ENCODE peak calls at places on chromosomes 16 and 17, in four cellular contexts. A is adrenal gland, G is HFF-Myc, Y is AG04449. U is an unnamed sample.
A peak's percentile ranks its signal among the peaks of the same experiment; 100 is the strongest.

GRCh38 chr17:2122641-2123302 is 67.9 kb downstream of the HIC1 start:
- DNase-seq in A (peak; percentile 67), G (no peak), Y (no peak), U (peak; percentile 81)

GRCh38 chr16:71966932-71967331 is 33.3 kb downstream of the PKD1L3 start:
- DNase-seq in A (no peak), G (no peak), Y (no peak), U (no peak)

GRCh38 chr17:30267625-30268024 is 24.1 kb downstream of the BLMH start:
- DNase-seq in A (no peak), G (no peak), Y (no peak), U (peak; percentile 51)

GRCh38 chr16:47664653-47665325 is 203.7 kb downstream of the PHKB start:
- DNase-seq in A (no peak), G (no peak), Y (no peak), U (no peak)

GRCh38 chr17:69762359-69762758 is 312.7 kb upstream of the KCNJ16 start:
- DNase-seq in A (no peak), G (no peak), Y (no peak), U (no peak)

GRCh38 chr16:678858-679807 is 1.1 kb upstream of the STUB1 start:
- DNase-seq in A (peak; percentile 88), G (no peak), Y (no peak), U (peak; percentile 36)

GRCh38 chr16:30535777-30536190 is 1.1 kb upstream of the ZNF747 start:
- DNase-seq in A (peak; percentile 76), G (no peak), Y (no peak), U (peak; percentile 82)

GRCh38 chr17:81026266-81027036 is 8.5 kb upstream of the BAIAP2 start:
- DNase-seq in A (no peak), G (no peak), Y (no peak), U (no peak)

GRCh38 chr16:369866-370436 is 387 bp downstream of the MRPL28 start:
- DNase-seq in A (no peak), G (no peak), Y (no peak), U (peak; percentile 19)

GRCh38 chr17:61054430-61054829 is 345.2 kb upstream of the TBX2 start:
- DNase-seq in A (no peak), G (no peak), Y (no peak), U (no peak)

GRCh38 chr17:66522591-66523272 is 220.3 kb downstream of the PRKCA start:
- DNase-seq in A (no peak), G (no peak), Y (no peak), U (no peak)

GRCh38 chr17:3925684-3926537 is 9.6 kb upstream of the P2RX1 start:
- DNase-seq in A (no peak), G (no peak), Y (no peak), U (no peak)

GRCh38 chr16:89442588-89442987 is 47.8 kb downstream of the ANKRD11 start:
- DNase-seq in A (no peak), G (no peak), Y (no peak), U (no peak)

GRCh38 chr16:25184771-25185170 is 32.0 kb upstream of the AQP8 start:
- DNase-seq in A (no peak), G (no peak), Y (no peak), U (no peak)

GRCh38 chr16:31354394-31355291 is at the start of gene ITGAX:
- DNase-seq in A (peak; percentile 60), G (peak; percentile 11), Y (no peak), U (peak; percentile 30)

GRCh38 chr17:42026821-42027539 is 7.1 kb downstream of the NKIRAS2 start:
- DNase-seq in A (no peak), G (no peak), Y (no peak), U (no peak)

GRCh38 chr17:47665655-47666054 is 15.9 kb downstream of the KPNB1 start:
- DNase-seq in A (no peak), G (no peak), Y (no peak), U (peak; percentile 71)

GRCh38 chr16:72787130-72787518 is 260.8 kb downstream of the ZFHX3 start:
- DNase-seq in A (no peak), G (no peak), Y (no peak), U (no peak)

GRCh38 chr16:72312862-72313261 is 140.9 kb upstream of the PMFBP1 start:
- DNase-seq in A (no peak), G (peak; percentile 77), Y (no peak), U (no peak)

GRCh38 chr17:49880291-49881053 is 32.6 kb upstream of the TAC4 start:
- DNase-seq in A (peak; percentile 65), G (no peak), Y (no peak), U (peak; percentile 71)

GRCh38 chr16:89045181-89045815 is 48.4 kb upstream of the ACSF3 start:
- DNase-seq in A (no peak), G (no peak), Y (no peak), U (no peak)

GRCh38 chr16:87965973-87966667 is 14.9 kb downstream of the BANP start:
- DNase-seq in A (no peak), G (no peak), Y (no peak), U (peak; percentile 43)

DNA sequence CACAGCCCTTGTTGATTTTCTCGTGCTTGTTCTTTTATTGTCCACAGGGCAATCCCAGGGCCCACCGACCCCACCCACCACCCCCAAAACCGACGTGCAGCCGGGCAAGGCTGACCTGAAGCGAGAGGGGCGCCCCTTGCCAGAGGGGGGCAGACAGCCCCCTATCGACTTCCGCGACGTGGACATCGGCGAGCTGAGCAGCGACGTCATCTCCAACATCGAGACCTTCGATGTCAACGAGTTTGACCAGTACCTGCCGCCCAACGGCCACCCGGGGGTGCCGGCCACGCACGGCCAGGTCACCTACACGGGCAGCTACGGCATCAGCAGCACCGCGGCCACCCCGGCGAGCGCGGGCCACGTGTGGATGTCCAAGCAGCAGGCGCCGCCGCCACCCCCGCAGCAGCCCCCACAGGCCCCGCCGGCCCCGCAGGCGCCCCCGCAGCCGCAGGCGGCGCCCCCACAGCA is 2.7 kb downstream of the SOX9 start:
- DNase-seq in A (no peak), G (no peak), Y (no peak), U (no peak)
- TF ChIP-seq CTCF in A (no peak), G (no peak), Y (no peak), U (no peak)

GRCh38 chr17:68711858-68712257 is 110.7 kb upstream of the FAM20A start:
- DNase-seq in A (no peak), G (peak; percentile 86), Y (no peak), U (peak; percentile 33)
- H3K4me3 ChIP-seq in A (no peak overlapping the region), G (no peak overlapping the region), Y (no peak overlapping the region), U (no peak overlapping the region)

GRCh38 chr16:80846275-80847013 is 42.0 kb upstream of the CDYL2 start:
- DNase-seq in A (no peak), G (no peak), Y (no peak), U (no peak)

GRCh38 chr16:80852261-80852872 is 48.0 kb upstream of the CDYL2 start:
- DNase-seq in A (no peak), G (no peak), Y (no peak), U (peak; percentile 24)
- TF ChIP-seq CTCF in A (peak; percentile 39), G (peak; percentile 68), Y (peak; percentile 44), U (peak; percentile 59)

DNA sequence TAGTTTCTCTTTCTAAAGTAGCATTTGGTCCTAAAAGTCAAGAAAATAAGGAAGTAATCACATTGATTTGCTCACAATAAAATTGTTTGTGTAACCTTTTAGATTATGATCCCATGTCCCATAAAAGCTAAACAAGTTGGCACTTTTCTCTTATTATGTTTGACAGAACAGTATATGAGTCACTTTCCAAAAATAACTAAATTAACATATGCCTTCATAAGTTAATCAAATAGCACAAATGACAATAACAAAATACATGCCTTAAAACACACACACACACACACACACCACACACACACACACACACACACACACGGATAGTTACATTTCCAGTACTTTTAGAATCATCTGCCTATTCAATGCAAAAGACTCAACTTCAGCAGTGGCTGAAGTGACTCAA is 2.8 kb downstream of the MED13 start:
- DNase-seq in A (no peak), G (no peak), Y (no peak), U (peak; percentile 40)
- H3K4me3 ChIP-seq in A (no peak overlapping the region), G (peak overlapping the region; percentile 96), Y (peak overlapping the region; percentile 20), U (peak overlapping the region; percentile 97)

DNA sequence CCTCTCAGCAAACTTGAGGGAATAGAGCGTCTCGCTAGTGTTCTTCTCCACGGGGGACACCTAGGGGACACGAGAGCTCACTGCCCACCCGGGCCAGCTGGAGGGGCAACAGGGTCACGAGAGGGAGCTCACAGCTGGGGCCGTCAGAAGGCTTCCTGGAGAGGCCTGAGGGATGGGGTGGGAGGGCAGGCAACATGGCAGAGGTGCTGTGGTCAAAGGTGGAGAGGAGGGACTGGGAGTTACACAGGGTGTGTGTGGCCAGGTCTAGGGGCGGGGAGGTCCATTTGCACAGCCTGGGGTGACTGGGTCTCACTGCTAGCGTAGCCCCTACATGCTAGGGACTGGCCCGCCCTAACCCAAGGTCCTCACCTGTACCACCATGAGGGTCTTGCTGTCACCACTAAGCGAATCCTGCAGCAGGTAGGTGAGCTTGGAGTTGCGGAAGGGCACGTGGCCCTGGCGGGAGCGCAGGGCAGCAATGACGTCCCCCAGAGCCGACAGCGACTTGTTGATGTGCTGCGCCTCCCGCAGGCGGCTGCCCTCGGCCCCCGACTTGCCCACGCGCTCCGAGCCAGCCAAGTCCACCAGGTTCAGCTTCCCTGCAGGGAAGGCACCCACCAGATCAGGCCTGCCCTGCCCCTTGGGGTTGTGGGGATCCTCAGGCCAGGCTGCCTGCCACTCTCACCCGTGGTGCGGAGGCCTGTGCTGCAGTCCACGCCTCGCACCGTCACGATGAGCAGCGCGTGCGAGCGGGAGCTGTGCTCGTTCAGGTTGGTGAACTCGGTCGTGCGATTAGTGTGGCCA is 25.0 kb downstream of the KATNB1 start:
- DNase-seq in A (no peak), G (no peak), Y (no peak), U (no peak)
- TF ChIP-seq CTCF in A (no peak), G (no peak), Y (no peak), U (no peak)

GRCh38 chr17:44672479-44673093 is 16.3 kb downstream of the MEIOC start:
- DNase-seq in A (no peak), G (no peak), Y (no peak), U (peak; percentile 53)

GRCh38 chr17:44677136-44677535 is 12.4 kb downstream of the CCDC43 start:
- DNase-seq in A (no peak), G (no peak), Y (no peak), U (peak; percentile 39)

DNA sequence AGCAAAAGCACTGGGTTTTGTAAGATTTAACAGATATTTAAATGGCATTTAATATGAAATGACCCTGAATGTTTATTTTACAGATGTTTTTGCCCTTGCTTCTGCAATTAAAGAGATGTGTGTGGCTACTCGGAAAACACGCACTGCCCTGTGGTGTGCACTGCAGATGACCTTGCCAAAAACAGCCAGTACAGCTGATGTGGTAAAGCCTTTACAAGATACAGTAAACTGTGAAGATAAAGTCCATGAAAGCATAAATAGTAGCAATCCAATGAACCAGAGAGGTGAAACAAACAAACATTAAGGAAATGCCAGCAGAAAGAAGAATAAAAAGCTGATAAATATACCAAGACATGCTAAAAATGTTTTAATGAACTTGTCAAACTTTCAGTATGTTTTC is 15.7 kb downstream of the CCDC43 start:
- DNase-seq in A (no peak), G (no peak), Y (no peak), U (no peak)
- H3K4me3 ChIP-seq in A (no peak overlapping the region), G (no peak overlapping the region), Y (no peak overlapping the region), U (no peak overlapping the region)